ENCODE peak calls at places on chromosome 22, in four cellular contexts. One of them, this sample, is unnamed.

GRCh38 chr22:48717076-48717810 is 1110.4 kb downstream of the BRD1 start:
- DNase-seq in pancreas: no peak
- DNase-seq in cardiac muscle cell: no peak
- DNase-seq in heart right ventricle: no peak
- DNase-seq in this sample: no peak

GRCh38 chr22:19422440-19423301 is 8.9 kb downstream of the HIRA start:
- DNase-seq in cardiac muscle cell: no peak
- DNase-seq in heart right ventricle: no peak
- DNase-seq in pancreas: no peak
- DNase-seq in this sample: no peak

GRCh38 chr22:44740307-44740706 is 12.1 kb upstream of the ARHGAP8 start:
- DNase-seq in heart right ventricle: no peak
- DNase-seq in pancreas: no peak
- DNase-seq in cardiac muscle cell: no peak
- DNase-seq in this sample: no peak

GRCh38 chr22:28949788-28950187 is 66.4 kb downstream of the ZNRF3 start:
- DNase-seq in heart right ventricle: no peak
- DNase-seq in pancreas: no peak
- DNase-seq in cardiac muscle cell: no peak
- DNase-seq in this sample: no peak

GRCh38 chr22:48795664-48796063 is 1032.0 kb downstream of the BRD1 start:
- DNase-seq in heart right ventricle: no peak
- DNase-seq in pancreas: no peak
- DNase-seq in cardiac muscle cell: no peak
- DNase-seq in this sample: no peak

GRCh38 chr22:50306753-50307749 is at the start of gene PLXNB2:
- DNase-seq in pancreas: peak
- DNase-seq in heart right ventricle: peak
- DNase-seq in cardiac muscle cell: peak
- DNase-seq in this sample: no peak

GRCh38 chr22:50465066-50465465 is 9.8 kb downstream of the SBF1 start:
- DNase-seq in pancreas: no peak
- DNase-seq in cardiac muscle cell: no peak
- DNase-seq in heart right ventricle: no peak
- DNase-seq in this sample: no peak

GRCh38 chr22:44497218-44497903 is 672 bp downstream of the RTL6 start:
- DNase-seq in pancreas: peak
- DNase-seq in heart right ventricle: peak
- DNase-seq in cardiac muscle cell: no peak
- DNase-seq in this sample: no peak

GRCh38 chr22:48832592-48832991 is 995.1 kb downstream of the BRD1 start:
- DNase-seq in cardiac muscle cell: no peak
- DNase-seq in heart right ventricle: no peak
- DNase-seq in pancreas: no peak
- DNase-seq in this sample: no peak

GRCh38 chr22:28414017-28414416 is 265.6 kb downstream of the TTC28 start:
- DNase-seq in heart right ventricle: no peak
- DNase-seq in cardiac muscle cell: no peak
- DNase-seq in pancreas: no peak
- DNase-seq in this sample: no peak

GRCh38 chr22:42931421-42932196 is 74.5 kb upstream of the ARFGAP3 start:
- DNase-seq in cardiac muscle cell: no peak
- DNase-seq in pancreas: peak
- DNase-seq in heart right ventricle: no peak
- DNase-seq in this sample: no peak

GRCh38 chr22:47994899-47995573 is 1232.6 kb downstream of the TBC1D22A start:
- DNase-seq in pancreas: no peak
- DNase-seq in heart right ventricle: no peak
- DNase-seq in cardiac muscle cell: no peak
- DNase-seq in this sample: no peak

GRCh38 chr22:41830174-41830573 is 2.7 kb upstream of the SREBF2 start:
- DNase-seq in heart right ventricle: no peak
- DNase-seq in cardiac muscle cell: no peak
- DNase-seq in pancreas: no peak
- DNase-seq in this sample: no peak

GRCh38 chr22:21861290-21861848 is 6.1 kb downstream of the MAPK1 start:
- DNase-seq in heart right ventricle: no peak
- DNase-seq in pancreas: no peak
- DNase-seq in cardiac muscle cell: no peak
- DNase-seq in this sample: no peak

GRCh38 chr22:35600466-35600865 is 16.7 kb downstream of the MB start:
- DNase-seq in cardiac muscle cell: no peak
- DNase-seq in heart right ventricle: no peak
- DNase-seq in pancreas: no peak
- DNase-seq in this sample: no peak

GRCh38 chr22:35599364-35599763 is 17.8 kb downstream of the MB start:
- DNase-seq in pancreas: no peak
- DNase-seq in heart right ventricle: no peak
- DNase-seq in cardiac muscle cell: no peak
- DNase-seq in this sample: no peak

GRCh38 chr22:35604671-35605457 is 12.3 kb downstream of the MB start:
- DNase-seq in heart right ventricle: no peak
- DNase-seq in cardiac muscle cell: no peak
- DNase-seq in pancreas: no peak
- DNase-seq in this sample: no peak

GRCh38 chr22:35601013-35601580 is 16.0 kb downstream of the MB start:
- DNase-seq in cardiac muscle cell: no peak
- DNase-seq in heart right ventricle: no peak
- DNase-seq in pancreas: no peak
- DNase-seq in this sample: no peak

DNA sequence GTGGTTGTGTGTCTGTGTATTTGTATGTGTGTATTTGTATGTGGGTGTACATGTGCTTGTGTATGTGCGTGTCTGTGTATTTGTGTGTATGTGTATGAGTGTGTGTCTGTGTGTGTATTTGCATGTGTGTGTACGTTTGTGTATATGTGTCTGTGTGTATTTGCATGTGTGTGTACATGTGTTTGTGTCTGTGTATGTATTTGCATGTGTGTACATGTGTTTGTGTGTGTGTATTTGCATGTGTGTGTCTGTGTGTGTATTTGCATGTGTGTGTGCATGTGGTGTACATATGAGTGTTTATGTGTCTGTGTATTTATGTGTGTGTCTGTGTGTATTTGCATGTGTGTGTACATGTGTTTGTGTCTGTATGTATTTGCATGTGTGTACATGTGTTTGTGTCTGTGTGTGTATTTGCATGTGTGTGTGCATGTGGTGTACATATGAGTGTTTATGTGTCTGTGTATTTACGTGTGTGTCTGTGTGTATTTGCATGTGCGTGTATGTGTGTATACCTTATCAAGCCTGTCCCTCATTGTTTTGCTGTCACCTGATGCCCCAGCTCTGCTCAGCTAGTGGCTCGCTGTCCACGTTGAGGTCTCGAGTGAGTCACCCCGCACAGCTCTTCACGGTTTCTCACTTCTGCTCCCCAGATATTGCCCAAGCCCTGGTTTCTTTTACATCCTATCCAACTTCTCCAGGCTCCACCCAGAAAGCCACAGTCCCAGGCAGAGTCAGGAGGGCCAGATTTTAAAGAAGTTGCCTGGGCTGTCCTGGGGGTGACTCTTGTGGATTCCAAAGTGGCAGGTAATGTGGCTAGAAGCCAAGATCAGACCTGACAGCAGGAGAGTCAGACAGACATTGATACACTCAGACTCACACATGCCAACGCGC is 15.1 kb downstream of the MB start:
- DNase-seq in heart right ventricle: no peak
- DNase-seq in cardiac muscle cell: no peak
- DNase-seq in pancreas: no peak
- DNase-seq in this sample: no peak
- H3K27ac ChIP-seq in heart right ventricle: no peak
- H3K27ac ChIP-seq in cardiac muscle cell: peak
- H3K27ac ChIP-seq in pancreas: no peak
- H3K27ac ChIP-seq in this sample: no peak

DNA sequence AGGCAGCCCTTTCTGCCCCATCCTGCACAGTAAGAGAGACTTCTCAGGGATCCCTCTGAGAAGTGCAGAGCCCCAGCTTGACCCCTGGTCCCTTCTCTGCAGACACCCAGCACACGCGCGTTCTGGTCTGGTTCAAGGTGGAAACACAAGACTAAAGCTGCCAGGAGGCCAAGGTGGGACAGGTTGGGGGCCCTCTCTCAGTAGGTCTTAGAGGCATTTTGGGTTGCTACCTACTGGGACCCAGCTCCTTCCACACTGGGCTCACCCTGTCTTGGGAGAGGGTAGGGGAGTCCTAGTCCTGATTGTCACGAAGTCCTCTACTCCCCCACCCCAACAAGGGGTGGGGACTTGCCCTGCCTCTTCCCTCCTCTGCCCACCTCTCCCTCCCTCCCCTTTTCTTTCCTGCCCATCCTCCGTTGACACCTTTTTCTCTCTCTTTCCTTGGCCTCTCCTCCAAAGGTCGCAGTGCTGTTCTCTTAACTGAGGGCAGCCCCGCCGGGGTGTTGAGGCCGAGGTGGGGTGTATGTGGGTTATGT is 763 bp upstream of the SOX10 start:
- DNase-seq in pancreas: no peak
- DNase-seq in heart right ventricle: no peak
- DNase-seq in cardiac muscle cell: no peak
- DNase-seq in this sample: no peak
- H3K27ac ChIP-seq in pancreas: no peak
- H3K27ac ChIP-seq in heart right ventricle: no peak
- H3K27ac ChIP-seq in cardiac muscle cell: no peak
- H3K27ac ChIP-seq in this sample: no peak

GRCh38 chr22:20552913-20553401 is 45.5 kb downstream of the MED15 start:
- DNase-seq in pancreas: no peak
- DNase-seq in heart right ventricle: peak
- DNase-seq in cardiac muscle cell: no peak
- DNase-seq in this sample: no peak
- H3K27ac ChIP-seq in pancreas: peak
- H3K27ac ChIP-seq in heart right ventricle: peak
- H3K27ac ChIP-seq in cardiac muscle cell: peak
- H3K27ac ChIP-seq in this sample: no peak

GRCh38 chr22:37194750-37195149 is 6.7 kb upstream of the C1QTNF6 start:
- DNase-seq in pancreas: no peak
- DNase-seq in heart right ventricle: no peak
- DNase-seq in cardiac muscle cell: no peak
- DNase-seq in this sample: no peak

GRCh38 chr22:37197451-37198289 is 9.6 kb upstream of the C1QTNF6 start:
- DNase-seq in cardiac muscle cell: no peak
- DNase-seq in heart right ventricle: no peak
- DNase-seq in pancreas: peak
- DNase-seq in this sample: no peak

GRCh38 chr22:37193629-37194191 is 5.7 kb upstream of the C1QTNF6 start:
- DNase-seq in cardiac muscle cell: no peak
- DNase-seq in pancreas: no peak
- DNase-seq in heart right ventricle: no peak
- DNase-seq in this sample: no peak

GRCh38 chr22:37196539-37197450 is 8.7 kb upstream of the C1QTNF6 start:
- DNase-seq in pancreas: peak
- DNase-seq in heart right ventricle: peak
- DNase-seq in cardiac muscle cell: peak
- DNase-seq in this sample: no peak

GRCh38 chr22:37195921-37196320 is 7.9 kb upstream of the C1QTNF6 start:
- DNase-seq in heart right ventricle: no peak
- DNase-seq in cardiac muscle cell: no peak
- DNase-seq in pancreas: no peak
- DNase-seq in this sample: no peak
- H3K27ac ChIP-seq in heart right ventricle: peak
- H3K27ac ChIP-seq in cardiac muscle cell: no peak
- H3K27ac ChIP-seq in pancreas: no peak
- H3K27ac ChIP-seq in this sample: no peak

DNA sequence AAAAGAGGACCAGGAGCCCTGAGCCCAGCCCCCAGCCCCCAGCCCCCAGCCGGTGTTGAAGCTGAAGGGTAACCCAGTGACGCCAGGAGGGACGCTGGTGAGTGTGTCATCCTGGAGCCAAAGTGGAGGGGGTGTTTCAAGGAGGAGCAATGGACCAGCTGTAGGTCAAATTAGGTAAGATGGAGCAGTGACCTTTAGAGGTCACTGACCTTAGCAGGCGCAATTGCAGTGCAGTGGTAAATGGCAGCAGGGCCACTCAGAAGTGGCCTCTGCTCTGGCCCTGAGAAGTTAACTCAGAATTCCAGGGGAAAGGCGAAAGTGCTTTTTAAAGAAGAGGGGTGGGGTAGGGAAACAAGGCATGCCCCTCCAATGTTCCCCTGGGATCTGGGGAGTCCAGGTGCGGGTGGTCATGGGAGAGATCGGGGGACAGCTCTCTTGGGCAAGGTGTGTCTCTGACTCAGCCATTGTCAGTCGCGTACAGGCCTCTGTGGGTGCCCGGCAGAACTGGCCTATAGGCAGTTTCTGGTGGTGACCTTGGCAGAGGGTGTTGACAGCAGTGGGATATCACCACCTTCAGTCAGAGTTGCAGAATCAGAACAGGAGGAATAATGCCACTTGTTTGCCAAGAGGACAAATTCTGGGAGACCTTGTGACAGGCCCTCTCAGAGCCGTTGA is 50.3 kb upstream of the TIMP3 start:
- DNase-seq in pancreas: no peak
- DNase-seq in heart right ventricle: no peak
- DNase-seq in cardiac muscle cell: peak
- DNase-seq in this sample: no peak
- H3K27ac ChIP-seq in pancreas: no peak
- H3K27ac ChIP-seq in heart right ventricle: peak
- H3K27ac ChIP-seq in cardiac muscle cell: peak
- H3K27ac ChIP-seq in this sample: no peak

DNA sequence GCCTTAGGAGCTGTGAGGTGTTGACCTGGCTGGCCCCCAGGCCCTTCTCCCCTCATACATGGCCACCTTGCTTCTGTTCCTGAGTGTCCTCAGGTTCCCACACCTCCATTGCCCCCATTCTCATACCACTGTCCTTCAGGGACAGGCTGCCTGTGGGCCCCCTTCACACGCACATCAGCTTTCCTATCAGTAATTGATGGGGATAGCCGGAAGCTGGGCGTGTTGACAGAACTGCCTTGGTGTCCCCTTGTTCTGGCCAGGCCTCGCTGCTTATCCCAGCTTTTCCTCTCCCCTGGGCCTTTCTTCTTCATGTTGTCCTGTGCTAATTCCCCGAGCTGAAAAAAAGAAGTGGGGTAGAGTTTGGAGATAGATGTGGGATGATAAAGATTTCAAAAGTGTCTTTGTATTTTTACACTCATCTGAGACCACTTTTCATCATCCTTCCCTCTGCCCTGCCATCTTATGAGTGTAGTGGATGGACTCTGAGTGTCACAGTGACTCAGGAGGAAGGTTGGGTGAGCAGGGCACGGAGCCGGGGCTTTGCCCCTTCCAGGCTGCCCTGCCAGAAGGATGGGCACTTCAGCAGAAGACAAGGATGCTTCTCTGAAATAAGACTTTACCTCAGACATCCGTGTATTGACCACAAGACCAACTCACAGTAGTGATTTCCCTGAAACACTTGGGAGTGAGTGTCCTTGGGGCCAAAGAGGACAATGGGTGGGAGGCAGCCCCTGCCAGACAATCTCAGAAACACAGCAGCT is 42.8 kb downstream of the MED15 start:
- DNase-seq in cardiac muscle cell: no peak
- DNase-seq in pancreas: no peak
- DNase-seq in heart right ventricle: no peak
- DNase-seq in this sample: no peak
- H3K27ac ChIP-seq in cardiac muscle cell: peak
- H3K27ac ChIP-seq in pancreas: peak
- H3K27ac ChIP-seq in heart right ventricle: peak
- H3K27ac ChIP-seq in this sample: no peak